ENCODE peak calls at places on chromosomes 12 and 14, in ten cellular contexts. L is PC-9, O is fibroblast of the aortic adventitia, E is sigmoid colon, T is ovary, Z is HCT116, R is left lung, D is Panc1, C is left ventricle myocardium inferior, A is AG10803. V is an unnamed sample.

GRCh38 chr12:93363854-93364297 is 13.8 kb upstream of the NUDT4 start:
- DNase-seq in L (no peak), Z (no peak), C (no peak), O (no peak), T (no peak), E (no peak), A (no peak), D (no peak), R (no peak), V (no peak)

GRCh38 chr14:73924337-73924736 is 25.6 kb downstream of the FAM161B start:
- DNase-seq in O (no peak), D (no peak), R (no peak), Z (no peak), L (no peak), T (no peak), C (no peak), A (no peak), E (no peak), V (no peak)

GRCh38 chr12:57452937-57453509 is 2.1 kb upstream of the INHBE start:
- DNase-seq in L (peak; percentile 73), O (peak; percentile 81), D (no peak), T (peak; percentile 83), C (peak; percentile 80), R (peak; percentile 78), E (peak; percentile 89), Z (no peak), A (peak; percentile 75), V (no peak)

GRCh38 chr12:11553871-11554533 is 95.5 kb upstream of the ETV6 start:
- DNase-seq in C (no peak), L (peak; percentile 54), D (peak; percentile 13), T (no peak), O (peak; percentile 68), A (peak; percentile 61), Z (peak; percentile 56), R (no peak), E (peak; percentile 72), V (peak; percentile 8)

GRCh38 chr14:34211732-34212131 is 250.3 kb downstream of the SPTSSA start:
- DNase-seq in T (no peak), C (no peak), O (no peak), Z (no peak), D (no peak), L (no peak), R (no peak), A (no peak), E (no peak), V (no peak)

GRCh38 chr12:131242741-131243496 is 289.2 kb downstream of the ADGRD1 start:
- DNase-seq in D (no peak), Z (peak; percentile 94), O (no peak), R (no peak), L (no peak), T (no peak), E (no peak), A (no peak), C (no peak), V (no peak)

GRCh38 chr14:76007852-76008251 is 22.3 kb downstream of the IFT43 start:
- DNase-seq in C (no peak), R (no peak), T (no peak), Z (no peak), D (no peak), O (peak; percentile 14), E (no peak), L (no peak), A (peak; percentile 29), V (no peak)

GRCh38 chr14:99245541-99246511 is 26.2 kb downstream of the BCL11B start:
- DNase-seq in D (no peak), T (no peak), L (no peak), O (no peak), Z (no peak), R (no peak), C (no peak), E (peak; percentile 50), A (no peak), V (no peak)

DNA sequence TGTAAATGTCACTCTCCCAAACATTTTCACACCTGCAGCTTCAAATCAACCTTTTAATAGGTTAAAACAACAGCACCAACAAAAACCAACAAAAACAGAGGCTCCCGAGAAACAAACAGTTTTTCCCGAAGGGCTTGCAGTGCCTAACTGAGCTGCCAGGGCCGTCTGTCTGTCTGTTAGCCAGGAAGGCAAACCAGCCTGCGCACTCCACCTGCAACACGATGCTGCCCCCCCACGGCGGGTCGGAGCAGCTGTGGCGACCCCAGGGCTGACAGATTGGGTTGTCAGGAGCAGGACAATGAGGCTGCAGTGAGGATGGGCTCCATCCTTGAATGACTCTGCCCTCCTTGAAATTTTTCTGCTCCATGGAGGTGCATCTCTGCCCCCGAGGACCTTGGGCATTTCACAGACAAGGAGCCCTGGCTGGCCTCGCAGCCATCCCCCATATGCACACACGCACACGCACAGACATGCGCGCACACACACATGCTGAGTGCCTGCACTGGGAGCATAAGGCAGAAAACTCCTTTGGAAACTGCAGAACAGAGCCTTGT is 2.6 kb downstream of the RTL1 start:
- DNase-seq in O (no peak), A (no peak), T (no peak), E (peak; percentile 66), L (peak; percentile 10), R (peak; percentile 11), C (no peak), Z (peak; percentile 41), D (no peak), V (no peak)
- TF ChIP-seq CTCF in O (peak; percentile 4), A (peak; percentile 13), T (no peak), E (peak; percentile 4), L (no peak), R (no peak), C (no peak), Z (peak; percentile 78), D (peak; percentile 76), V (peak; percentile 23)

GRCh38 chr12:108689314-108690190 is 41.8 kb downstream of the CORO1C start:
- DNase-seq in Z (peak; percentile 27), T (no peak), O (peak; percentile 59), R (peak; percentile 54), E (peak; percentile 80), L (no peak), A (peak; percentile 52), D (no peak), C (no peak), V (no peak)
- H3K4me3 ChIP-seq in Z (no peak overlapping the region), T (no peak overlapping the region), O (no peak overlapping the region), R (no peak overlapping the region), E (no peak overlapping the region), L (no peak overlapping the region), A (peak overlapping the region; percentile 7), D (no peak overlapping the region), C (peak overlapping the region; percentile 50), V (no peak overlapping the region)

DNA sequence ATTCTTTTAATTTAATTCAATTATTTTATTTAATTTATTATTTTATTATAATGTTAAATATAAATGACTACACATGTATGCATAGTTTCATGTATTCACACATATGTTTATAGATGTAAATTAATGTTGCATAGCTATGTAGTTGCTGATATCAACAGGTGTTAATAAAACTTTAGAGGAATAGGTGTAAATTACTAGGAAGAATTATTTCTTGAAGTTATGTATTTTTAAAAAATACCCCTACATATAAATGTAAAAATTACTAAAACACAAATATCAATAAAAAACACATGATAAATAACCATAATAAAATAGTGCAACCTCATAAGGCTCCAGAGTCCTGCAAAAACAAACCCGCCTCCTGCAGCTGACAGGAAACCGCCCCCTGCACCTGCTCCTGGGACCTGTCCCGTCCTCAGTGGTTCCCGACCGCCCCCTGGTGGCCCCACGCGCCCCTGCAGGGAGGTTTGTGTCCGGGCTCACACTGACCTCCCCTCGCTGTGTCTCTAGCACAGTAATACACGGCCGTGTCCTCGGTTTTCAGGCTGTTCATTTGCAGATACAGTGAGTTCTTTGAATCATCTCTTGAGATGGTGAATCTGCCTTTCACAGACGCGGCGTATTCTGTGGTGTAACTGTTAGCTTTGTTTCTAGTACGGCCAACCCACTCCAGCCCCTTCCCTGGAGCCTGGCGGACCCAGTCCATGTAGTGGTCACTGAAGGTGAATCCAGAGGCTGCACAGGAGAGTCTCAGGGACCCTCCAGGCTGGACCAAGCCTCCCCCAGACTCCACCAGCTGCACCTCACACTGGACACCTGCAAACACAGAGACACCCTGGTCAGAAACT is 1264.0 kb downstream of the TMEM121 start:
- DNase-seq in L (peak; percentile 60), E (no peak), D (no peak), Z (no peak), C (peak; percentile 44), R (peak; percentile 49), T (peak; percentile 55), O (no peak), A (no peak), V (no peak)
- TF ChIP-seq CTCF in L (peak; percentile 81), E (peak; percentile 41), D (peak; percentile 92), Z (peak; percentile 41), C (peak; percentile 60), R (peak; percentile 59), T (no peak), O (peak; percentile 28), A (no peak), V (peak; percentile 26)

GRCh38 chr12:25970082-25970481 is 11.6 kb downstream of the RASSF8 start:
- DNase-seq in L (no peak), T (no peak), E (no peak), Z (no peak), O (no peak), A (no peak), R (no peak), C (no peak), D (no peak), V (no peak)

GRCh38 chr12:25972783-25973182 is 14.3 kb downstream of the RASSF8 start:
- DNase-seq in L (no peak), T (no peak), A (peak; percentile 68), R (no peak), E (no peak), D (no peak), C (no peak), O (peak; percentile 86), Z (no peak), V (no peak)

GRCh38 chr12:25975179-25975578 is 16.7 kb downstream of the RASSF8 start:
- DNase-seq in E (no peak), Z (no peak), D (no peak), O (no peak), L (no peak), T (no peak), R (no peak), C (no peak), A (no peak), V (no peak)

GRCh38 chr12:25970916-25971674 is 12.6 kb downstream of the RASSF8 start:
- DNase-seq in D (no peak), E (no peak), Z (no peak), L (no peak), A (no peak), T (no peak), C (no peak), O (peak; percentile 62), R (no peak), V (peak; percentile 59)

DNA sequence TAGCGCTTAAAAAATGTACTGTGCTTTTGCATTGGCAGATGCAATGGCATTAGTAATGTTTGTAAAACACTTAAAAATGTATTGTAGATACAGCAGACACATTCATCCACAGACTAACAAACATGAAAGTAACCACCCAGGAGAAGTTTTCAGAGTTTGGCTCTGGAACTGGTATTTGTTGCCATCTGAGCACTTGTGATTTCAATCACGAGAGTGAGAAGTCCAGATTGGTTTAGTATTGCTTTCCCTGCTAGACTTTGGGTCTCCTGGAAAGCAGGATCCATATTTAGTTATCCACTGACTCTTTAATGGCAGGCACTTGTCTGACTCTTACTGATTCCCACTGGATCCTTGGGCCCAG is 13.2 kb downstream of the RASSF8 start:
- DNase-seq in Z (no peak), L (no peak), D (no peak), E (no peak), A (peak; percentile 50), C (no peak), T (no peak), O (peak; percentile 75), R (no peak), V (no peak)
- H3K4me3 ChIP-seq in Z (no peak overlapping the region), L (no peak overlapping the region), D (no peak overlapping the region), E (no peak overlapping the region), A (no peak overlapping the region), C (no peak overlapping the region), T (no peak overlapping the region), O (no peak overlapping the region), R (no peak overlapping the region), V (no peak overlapping the region)

V was measured in retinal pigment epithelial cell.